ENCODE peak calls at places on chromosomes 13 and 19, in six cellular contexts. I is upper lobe of left lung; C is right cardiac atrium; D is foreskin keratinocyte; N is CD4-positive, alpha-beta T cell; T is activated naive CD8-positive, alpha-beta T cell treated with anti-CD3 and anti-CD28 coated beads, Interleukin-2, amount 50 U/mL, for 24 hours. B is an unnamed sample.

GRCh38 chr13:31160857-31161582 is 684 bp downstream of the HSPH1 start:
- ATAC-seq in D (no peak), I (peak), C (peak), N (no peak), T (peak), B (peak)

GRCh38 chr19:33064778-33065550 is at the start of gene RHPN2:
- ATAC-seq in T (peak), C (peak), I (peak), N (peak), D (peak), B (peak)

GRCh38 chr19:16164222-16164890 is 9.0 kb downstream of the CIB3 start:
- ATAC-seq in N (no peak), D (no peak), I (no peak), C (no peak), T (no peak), B (no peak)

GRCh38 chr13:32682130-32682529 is 95.9 kb downstream of the PDS5B start:
- ATAC-seq in T (no peak), I (no peak), D (no peak), N (no peak), C (no peak), B (no peak)

GRCh38 chr13:45167611-45168554 is 33.0 kb downstream of the KCTD4 start:
- ATAC-seq in T (no peak), I (peak), C (peak), N (no peak), D (peak), B (no peak)

GRCh38 chr13:47548294-47548825 is 452.7 kb downstream of the SUCLA2 start:
- ATAC-seq in C (no peak), N (no peak), D (no peak), T (no peak), I (no peak), B (no peak)

GRCh38 chr19:15633122-15633521 is 7.6 kb upstream of the CYP4F3 start:
- ATAC-seq in D (no peak), I (peak), C (peak), N (no peak), T (no peak), B (no peak)

GRCh38 chr19:38483016-38483630 is 49.6 kb downstream of the RYR1 start:
- ATAC-seq in N (no peak), C (no peak), I (no peak), D (no peak), T (no peak), B (peak)

GRCh38 chr19:10670876-10671804 is 17.0 kb downstream of the ILF3 start:
- ATAC-seq in I (no peak), D (no peak), T (no peak), N (no peak), C (peak), B (no peak)

GRCh38 chr19:8611391-8611883 is 922 bp upstream of the ADAMTS10 start:
- ATAC-seq in T (no peak), D (no peak), C (no peak), N (no peak), I (peak), B (no peak)

GRCh38 chr19:13095934-13096890 is 6.4 kb downstream of the LYL1 start:
- ATAC-seq in C (no peak), T (no peak), D (no peak), N (no peak), I (no peak), B (no peak)

GRCh38 chr13:90623318-90624011 is 724.0 kb upstream of the MIR17HG start:
- ATAC-seq in I (no peak), N (no peak), T (no peak), C (no peak), D (peak), B (no peak)

GRCh38 chr19:32322541-32322940 is 22.9 kb upstream of the ZNF507 start:
- ATAC-seq in I (peak), T (no peak), C (no peak), D (peak), N (no peak), B (no peak)

GRCh38 chr13:111967572-111968201 is 99.3 kb upstream of the SOX1 start:
- ATAC-seq in D (no peak), T (no peak), I (no peak), C (no peak), N (no peak), B (no peak)

GRCh38 chr19:40232949-40233810 is 6.7 kb upstream of the CCNP start:
- ATAC-seq in N (no peak), T (no peak), D (no peak), C (peak), I (no peak), B (no peak)

GRCh38 chr19:39139305-39140194 is 14.0 kb downstream of the PAK4 start:
- ATAC-seq in D (no peak), T (no peak), I (no peak), C (no peak), N (no peak), B (peak)

GRCh38 chr13:74104661-74105275 is 29.4 kb downstream of the KLF12 start:
- ATAC-seq in N (no peak), T (peak), C (no peak), D (no peak), I (no peak), B (no peak)

GRCh38 chr13:27309401-27309958 is 38.9 kb downstream of the RASL11A start:
- ATAC-seq in N (no peak), I (no peak), D (no peak), C (no peak), T (no peak), B (no peak)

GRCh38 chr19:29367701-29368306 is 154.9 kb upstream of the UQCRFS1 start:
- ATAC-seq in C (no peak), N (no peak), T (no peak), I (no peak), D (no peak), B (no peak)

GRCh38 chr19:28505134-28505533 is 707.8 kb downstream of the UQCRFS1 start:
- ATAC-seq in T (no peak), N (no peak), D (no peak), C (no peak), I (no peak), B (no peak)

GRCh38 chr13:70505809-70506208 is 397.6 kb upstream of the KLHL1 start:
- ATAC-seq in T (no peak), C (no peak), N (no peak), D (no peak), I (no peak), B (no peak)

GRCh38 chr13:26499209-26499601 is 58.3 kb upstream of the WASF3 start:
- ATAC-seq in I (no peak), C (no peak), T (no peak), D (no peak), N (no peak), B (no peak)

GRCh38 chr13:51861728-51862300 is at the start of gene CCDC70:
- ATAC-seq in C (no peak), T (peak), D (peak), N (no peak), I (no peak), B (peak)

GRCh38 chr19:20325151-20325550 is 158.1 kb downstream of the ZNF486 start:
- ATAC-seq in N (no peak), C (no peak), I (no peak), D (no peak), T (peak), B (no peak)

GRCh38 chr19:46976845-46977320 is 42.8 kb upstream of the NPAS1 start:
- ATAC-seq in C (peak), T (peak), D (no peak), I (peak), N (no peak), B (peak)

GRCh38 chr19:51097166-51097736 is 11.0 kb downstream of the CTU1 start:
- ATAC-seq in I (peak), N (peak), D (peak), T (peak), C (peak), B (peak)

GRCh38 chr19:47881757-47882156 is 4.4 kb downstream of the SULT2A1 start:
- ATAC-seq in N (no peak), D (no peak), I (no peak), T (no peak), C (no peak), B (no peak)

GRCh38 chr19:18520848-18521691 is 800 bp downstream of the ELL start:
- ATAC-seq in T (no peak), N (no peak), I (no peak), D (no peak), C (peak), B (no peak)

GRCh38 chr13:75405976-75406703 is 75.8 kb downstream of the TBC1D4 start:
- ATAC-seq in N (no peak), D (no peak), I (peak), C (peak), T (no peak), B (no peak)

GRCh38 chr19:1291761-1292418 is 6.2 kb downstream of the EFNA2 start:
- ATAC-seq in T (no peak), D (no peak), C (no peak), N (no peak), I (no peak), B (no peak)